ENCODE peak calls at places on chromosomes 3 and 15, in seven cellular contexts. M is foreskin keratinocyte; I is GM10248; O is fibroblast of the aortic adventitia; X is GM13976; V is GM12865; P is CD8-positive, alpha-beta T cell. B is an unnamed sample.

GRCh38 chr15:101156509-101157159 is 95.2 kb downstream of the CHSY1 start:
- DNase-seq in P (no peak), O (peak; percentile 37), I (peak; percentile 86), V (peak; percentile 93), X (peak; percentile 90), M (peak; percentile 84), B (no peak)

GRCh38 chr3:106119691-106120090 is 250.9 kb upstream of the CBLB start:
- DNase-seq in O (peak; percentile 34), I (no peak), P (no peak), X (no peak), M (no peak), V (no peak), B (no peak)

GRCh38 chr3:141915766-141916165 is 39.3 kb downstream of the ATP1B3 start:
- DNase-seq in O (peak; percentile 15), M (no peak), P (no peak), I (no peak), V (no peak), X (no peak), B (no peak)

GRCh38 chr15:35719964-35720507 is 174.1 kb upstream of the DPH6 start:
- DNase-seq in O (peak; percentile 30), M (peak; percentile 77), X (no peak), V (no peak), P (no peak), I (no peak), B (no peak)

GRCh38 chr3:190012314-190012782 is 108.3 kb downstream of the P3H2 start:
- DNase-seq in M (peak; percentile 86), O (peak; percentile 41), P (no peak), X (no peak), V (no peak), I (no peak), B (no peak)

GRCh38 chr3:4818164-4818563 is 161.1 kb upstream of the BHLHE40 start:
- DNase-seq in M (no peak), P (no peak), X (no peak), I (no peak), V (no peak), O (no peak), B (no peak)

GRCh38 chr15:41801185-41801584 is 26.7 kb upstream of the JMJD7 start:
- DNase-seq in X (no peak), O (no peak), M (no peak), P (no peak), I (no peak), V (no peak), B (no peak)

GRCh38 chr3:129033151-129033550 is 27.4 kb upstream of the GP9 start:
- DNase-seq in M (no peak), V (no peak), X (no peak), I (no peak), O (no peak), P (no peak), B (no peak)

GRCh38 chr3:12869025-12869695 is 27.8 kb upstream of the RPL32 start:
- DNase-seq in P (no peak), X (peak; percentile 85), I (peak; percentile 81), O (no peak), V (peak; percentile 42), M (no peak), B (peak; percentile 72)

GRCh38 chr3:167305340-167305739 is 74.8 kb downstream of the ZBBX start:
- DNase-seq in I (no peak), M (peak; percentile 11), P (no peak), V (no peak), X (no peak), O (no peak), B (no peak)

GRCh38 chr15:70526974-70527325 is 236.4 kb downstream of the UACA start:
- DNase-seq in P (no peak), X (no peak), I (no peak), M (no peak), V (no peak), O (no peak), B (no peak)

GRCh38 chr15:50071551-50072258 is 47.3 kb downstream of the ATP8B4 start:
- DNase-seq in M (no peak), V (no peak), P (no peak), X (no peak), O (no peak), I (no peak), B (no peak)

GRCh38 chr3:58793052-58793451 is 126.5 kb upstream of the FAM3D start:
- DNase-seq in X (no peak), M (peak; percentile 26), V (no peak), P (no peak), O (peak; percentile 5), I (no peak), B (no peak)

GRCh38 chr3:3309836-3310235 is 130.3 kb upstream of the CRBN start:
- DNase-seq in P (no peak), X (no peak), V (no peak), O (no peak), I (no peak), M (no peak), B (no peak)

GRCh38 chr15:68993276-68993675 is 21.2 kb upstream of the NOX5 start:
- DNase-seq in I (no peak), X (no peak), V (no peak), P (no peak), O (no peak), M (no peak), B (no peak)

GRCh38 chr3:66425566-66425965 is 75.3 kb downstream of the LRIG1 start:
- DNase-seq in O (no peak), P (no peak), I (no peak), V (no peak), X (no peak), M (no peak), B (no peak)

GRCh38 chr15:34266751-34267150 is 41.9 kb downstream of the EMC4 start:
- DNase-seq in P (no peak), I (no peak), V (no peak), O (no peak), X (no peak), M (no peak), B (no peak)

GRCh38 chr3:194323785-194324735 is 27.1 kb downstream of the CPN2 start:
- DNase-seq in X (peak; percentile 68), O (peak; percentile 59), M (peak; percentile 78), V (peak; percentile 61), I (peak; percentile 58), P (peak; percentile 36), B (no peak)

GRCh38 chr3:141656771-141657170 is 81.3 kb upstream of the RNF7 start:
- DNase-seq in O (peak; percentile 91), P (no peak), V (no peak), I (no peak), X (no peak), M (peak; percentile 62), B (no peak)

DNA sequence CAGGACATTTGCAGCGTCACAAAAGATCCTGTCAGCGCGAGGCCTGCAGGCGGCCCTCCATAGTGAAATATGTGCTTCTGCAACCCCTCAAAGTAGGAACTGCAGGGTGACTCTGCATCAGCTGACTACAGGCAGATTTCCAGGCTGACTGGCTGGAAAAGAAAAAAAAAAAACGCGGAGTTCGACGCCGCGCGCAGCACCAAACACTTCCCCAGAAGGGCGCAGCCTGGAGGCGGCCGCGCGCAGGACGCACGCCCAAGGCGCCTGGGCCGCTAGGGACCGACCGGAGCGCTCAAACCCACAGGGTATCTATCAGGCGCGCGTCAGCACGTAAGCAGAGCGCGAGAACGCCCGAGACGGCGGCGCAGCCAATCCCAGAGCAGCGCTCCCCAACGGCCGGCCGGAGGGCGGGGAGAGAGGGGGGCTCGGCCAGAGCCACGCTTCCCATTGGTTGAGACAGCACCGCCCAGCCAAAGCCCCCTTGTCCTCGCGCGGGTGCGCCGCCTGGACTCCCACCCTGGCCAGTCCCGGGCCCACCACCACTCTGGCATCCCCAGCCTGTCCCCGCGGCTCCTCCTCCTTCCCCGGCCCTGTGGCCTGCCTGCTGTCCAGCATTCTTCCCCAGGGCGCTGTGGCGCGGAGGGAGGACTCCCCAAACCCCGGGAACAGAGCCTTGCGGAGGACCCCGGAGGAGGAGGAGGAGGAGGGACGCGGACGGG is 1.0 kb downstream of the BDH1 start:
- DNase-seq in O (peak; percentile 94), P (peak; percentile 88), V (peak; percentile 98), X (peak; percentile 98), I (peak; percentile 98), M (peak; percentile 92), B (peak; percentile 95)
- TF ChIP-seq CTCF in O (peak; percentile 57), P (peak; percentile 48), V (peak; percentile 51), X (peak; percentile 69), I (peak; percentile 54), M (peak; percentile 75), B (peak; percentile 59)

DNA sequence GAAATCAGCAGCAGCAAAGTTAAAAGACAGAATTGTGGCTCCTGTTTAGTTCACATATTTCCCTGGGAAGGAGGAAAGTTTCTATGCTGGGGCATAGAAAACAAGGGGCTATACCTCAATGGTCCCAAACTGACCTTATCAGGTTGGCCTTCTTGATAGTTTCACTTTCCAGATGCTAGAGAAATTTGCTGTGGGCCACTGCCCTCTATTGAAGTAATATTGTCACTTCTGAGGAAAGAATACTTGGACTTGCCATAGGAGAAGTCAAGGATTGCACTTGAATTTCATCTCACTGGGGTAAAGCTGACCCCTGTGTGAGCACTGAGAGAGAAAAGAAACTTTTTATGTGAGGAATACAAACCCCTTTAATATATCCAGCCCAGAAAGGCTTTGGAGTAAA is 49.3 kb upstream of the XCR1 start:
- DNase-seq in I (no peak), P (no peak), X (no peak), O (peak; percentile 53), V (peak; percentile 29), M (no peak), B (no peak)
- TF ChIP-seq CTCF in I (peak; percentile 43), P (no peak), X (no peak), O (peak; percentile 37), V (no peak), M (peak; percentile 45), B (no peak)

DNA sequence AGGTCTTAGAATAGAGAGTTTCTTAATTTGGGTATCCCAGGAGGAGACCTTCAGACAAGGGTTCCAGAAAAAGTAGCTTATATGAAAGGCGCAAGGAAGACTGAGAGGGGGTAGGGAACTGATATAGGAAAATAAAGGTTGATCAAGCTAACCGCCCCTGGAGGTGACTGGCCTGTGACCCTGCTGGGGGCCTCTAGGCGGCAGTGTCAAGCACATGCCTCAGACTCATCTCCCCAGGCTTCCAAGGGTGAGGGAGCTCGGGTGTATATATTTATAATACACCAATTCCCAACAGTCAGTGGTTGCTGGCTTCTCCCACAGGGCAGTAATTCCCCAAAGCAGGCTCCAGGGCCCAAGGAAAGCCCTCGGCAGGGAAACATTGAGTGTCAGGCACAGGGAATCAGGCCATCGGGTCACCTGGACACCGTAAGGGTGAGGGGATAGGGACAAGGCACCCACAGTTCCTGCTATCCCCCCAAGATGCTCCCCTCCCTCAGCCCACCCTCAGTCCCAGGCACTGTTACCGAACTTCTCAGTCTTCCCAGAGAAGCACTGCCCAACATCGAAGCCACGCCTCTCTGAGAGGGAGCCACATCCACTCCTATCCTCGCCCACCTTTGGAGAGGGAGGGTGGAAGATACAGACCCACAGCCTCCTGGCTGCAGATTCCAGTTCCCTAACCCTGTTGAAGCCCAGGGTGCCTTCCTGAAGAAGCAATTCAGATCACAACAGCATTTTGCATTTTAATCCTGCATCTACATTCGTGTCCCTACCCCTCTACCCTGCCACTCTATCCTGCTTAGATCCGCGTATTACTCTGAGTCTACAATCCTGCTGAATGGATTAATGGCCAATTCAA is 19.5 kb upstream of the CAV3 start:
- DNase-seq in X (peak; percentile 62), O (no peak), M (no peak), P (no peak), V (peak; percentile 15), I (no peak), B (no peak)
- TF ChIP-seq CTCF in X (peak; percentile 16), O (peak; percentile 43), M (peak; percentile 60), P (no peak), V (peak; percentile 60), I (peak; percentile 47), B (peak; percentile 50)

DNA sequence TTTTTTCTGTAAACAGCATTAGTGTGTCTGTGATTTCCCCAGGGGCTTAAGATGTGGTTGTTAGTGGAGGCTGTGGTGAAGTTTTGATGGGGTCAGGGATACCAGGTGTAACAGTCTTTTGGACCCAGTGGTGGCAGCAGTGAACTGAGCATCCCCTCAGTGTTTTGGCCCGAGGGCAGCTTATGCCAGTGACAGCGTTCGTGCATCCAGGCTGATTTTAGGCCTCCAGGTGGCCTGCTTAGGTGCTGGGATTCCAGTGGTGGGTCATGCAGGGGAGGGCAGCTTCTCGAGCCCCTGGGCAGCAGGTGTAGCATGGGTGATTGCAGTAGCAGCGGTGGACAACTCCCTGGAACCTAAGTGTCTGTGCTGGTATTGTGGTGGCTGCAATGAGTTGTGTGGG is 29.2 kb downstream of the STT3B start:
- DNase-seq in M (no peak), X (no peak), V (no peak), P (no peak), O (no peak), I (no peak), B (no peak)
- TF ChIP-seq CTCF in M (no peak), X (no peak), V (no peak), P (no peak), O (no peak), I (no peak), B (no peak)

B was measured in progenitor cell of endocrine pancreas.